ENCODE peak calls at places on chromosomes 13 and 19, in eight cellular contexts. P is upper lobe of right lung; K is thoracic aorta; A is thyroid gland; M is CD4-positive, alpha-beta T cell; S is Peyer's patch; I is cardiac fibroblast; B is A673. X is an unnamed sample.

GRCh38 chr19:5035105-5035761 is 66.3 kb downstream of the KDM4B start:
- DNase-seq in P (no peak), K (no peak), A (no peak), M (no peak), S (no peak), I (no peak), B (no peak), X (no peak)

GRCh38 chr13:109667754-109668360 is 118.5 kb downstream of the IRS2 start:
- DNase-seq in P (no peak), K (no peak), A (no peak), M (no peak), S (no peak), I (no peak), B (peak; percentile 97), X (peak; percentile 38)

GRCh38 chr13:109572389-109572788 is 214.0 kb downstream of the IRS2 start:
- DNase-seq in P (no peak), K (no peak), A (no peak), M (no peak), S (no peak), I (no peak), B (no peak), X (no peak)

GRCh38 chr19:14361824-14362223 is 19.4 kb upstream of the ADGRE5 start:
- DNase-seq in P (no peak), K (no peak), A (no peak), M (no peak), S (no peak), I (peak; percentile 65), B (peak; percentile 71), X (no peak)

GRCh38 chr13:112510002-112510780 is 77.8 kb downstream of the TUBGCP3 start:
- DNase-seq in P (no peak), K (no peak), A (peak; percentile 40), M (no peak), S (no peak), I (peak; percentile 66), B (peak; percentile 65), X (no peak)

GRCh38 chr19:32104465-32105235 is 240.8 kb upstream of the ZNF507 start:
- DNase-seq in P (no peak), K (no peak), A (no peak), M (no peak), S (no peak), I (no peak), B (peak; percentile 72), X (peak; percentile 51)

GRCh38 chr13:28584873-28585317 is 74.0 kb upstream of the POMP start:
- DNase-seq in P (no peak), K (no peak), A (no peak), M (no peak), S (no peak), I (peak; percentile 15), B (no peak), X (no peak)

GRCh38 chr13:26456578-26457119 is 100.8 kb upstream of the WASF3 start:
- DNase-seq in P (no peak), K (no peak), A (no peak), M (no peak), S (no peak), I (no peak), B (no peak), X (no peak)

GRCh38 chr19:27890206-27890605 is 1322.7 kb downstream of the UQCRFS1 start:
- DNase-seq in P (no peak), K (no peak), A (no peak), M (no peak), S (no peak), I (no peak), B (no peak), X (no peak)

GRCh38 chr13:40666905-40667621 is 622 bp upstream of the FOXO1 start:
- DNase-seq in P (peak; percentile 89), K (no peak), A (peak; percentile 46), M (no peak), S (peak; percentile 67), I (no peak), B (no peak), X (no peak)

GRCh38 chr13:41827507-41828213 is 133.2 kb downstream of the VWA8 start:
- DNase-seq in P (no peak), K (peak; percentile 7), A (no peak), M (no peak), S (no peak), I (peak; percentile 90), B (peak; percentile 52), X (peak; percentile 54)

GRCh38 chr19:35249146-35249847 is 495 bp downstream of the LSR start:
- DNase-seq in P (peak; percentile 63), K (no peak), A (no peak), M (no peak), S (no peak), I (no peak), B (no peak), X (peak; percentile 27)

GRCh38 chr13:23709521-23709920 is 139.3 kb downstream of the TNFRSF19 start:
- DNase-seq in P (no peak), K (no peak), A (no peak), M (no peak), S (no peak), I (peak; percentile 24), B (no peak), X (no peak)

GRCh38 chr19:31269425-31270127 is 79.7 kb downstream of the TSHZ3 start:
- DNase-seq in P (no peak), K (no peak), A (no peak), M (no peak), S (no peak), I (no peak), B (no peak), X (no peak)

GRCh38 chr13:28440774-28441532 is 54.0 kb downstream of the FLT1 start:
- DNase-seq in P (no peak), K (no peak), A (no peak), M (no peak), S (no peak), I (no peak), B (no peak), X (peak; percentile 32)

GRCh38 chr13:98313023-98313937 is 136.2 kb upstream of the RNF113B start:
- DNase-seq in P (no peak), K (no peak), A (no peak), M (no peak), S (no peak), I (no peak), B (no peak), X (no peak)

GRCh38 chr19:23823952-23824389 is 65.3 kb upstream of the ZNF681 start:
- DNase-seq in P (no peak), K (no peak), A (no peak), M (no peak), S (no peak), I (no peak), B (peak; percentile 0), X (no peak)
- TF ChIP-seq CTCF in P (no peak), K (no peak), A (no peak), M (no peak), S (no peak), I (peak; percentile 14), B (no peak), X (peak; percentile 45)

DNA sequence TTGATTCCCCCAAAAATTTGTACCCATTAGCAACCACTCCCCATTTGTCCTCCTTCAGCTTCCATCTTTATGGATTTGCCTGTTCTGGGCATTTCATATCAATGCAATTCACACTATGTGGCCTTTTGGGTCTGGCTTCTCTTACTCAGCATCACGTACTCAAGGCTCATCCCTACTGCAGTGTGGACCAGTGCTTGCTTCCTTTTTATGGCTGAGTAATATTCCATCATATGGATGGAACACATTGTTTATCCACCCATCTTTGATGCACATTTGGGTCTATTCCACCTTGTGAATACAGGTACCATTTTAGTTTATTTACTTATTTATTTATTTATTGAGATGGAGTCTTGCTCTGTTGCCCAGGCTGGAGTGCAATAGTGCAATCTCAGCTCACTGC is 12.5 kb upstream of the PIK3R2 start:
- DNase-seq in P (no peak), K (no peak), A (no peak), M (no peak), S (no peak), I (no peak), B (no peak), X (no peak)
- TF ChIP-seq CTCF in P (no peak), K (no peak), A (no peak), M (no peak), S (no peak), I (no peak), B (no peak), X (no peak)

DNA sequence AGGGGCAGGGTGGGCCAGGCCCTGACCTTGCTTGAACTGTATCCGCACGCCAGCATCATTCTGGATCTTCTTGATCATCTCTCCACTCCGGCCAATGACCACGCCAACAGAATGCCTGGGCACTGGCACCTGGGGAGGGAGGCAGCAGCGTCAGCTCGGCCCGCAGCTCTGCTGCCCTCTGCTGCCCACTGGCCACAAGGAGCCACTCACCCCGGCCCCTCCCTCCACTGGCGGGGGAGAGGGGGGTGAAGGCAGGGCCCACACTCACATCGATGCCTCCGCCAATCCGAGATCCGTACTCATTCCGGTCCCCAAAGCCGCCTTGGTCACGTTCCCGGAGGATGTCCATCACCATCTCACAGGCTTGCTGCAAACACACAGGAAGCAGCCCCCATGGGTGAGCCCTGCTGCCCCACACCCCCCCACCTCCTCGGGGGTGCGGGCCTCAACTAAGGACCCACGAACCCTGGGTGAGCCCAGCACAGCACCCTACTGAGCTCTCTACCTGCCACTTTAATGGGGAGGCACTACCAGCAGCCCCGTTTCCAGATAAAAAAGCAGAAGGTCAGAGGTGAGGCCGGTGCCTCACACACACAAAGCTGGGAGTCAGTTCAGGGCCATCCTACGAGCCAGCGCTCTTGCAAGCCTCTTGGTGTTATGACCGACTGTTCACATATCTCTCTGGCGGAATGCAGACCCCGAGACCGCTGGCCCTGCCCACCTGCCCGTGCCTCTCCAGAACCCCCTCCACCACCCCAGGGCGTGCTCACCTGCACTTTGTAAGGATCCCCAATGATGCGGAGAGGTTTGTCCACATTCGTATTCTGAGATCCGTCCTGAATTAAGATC is 6.7 kb downstream of the KHSRP start:
- DNase-seq in P (no peak), K (no peak), A (peak; percentile 20), M (no peak), S (no peak), I (peak; percentile 46), B (no peak), X (no peak)
- TF ChIP-seq CTCF in P (peak; percentile 31), K (no peak), A (no peak), M (no peak), S (peak; percentile 35), I (peak; percentile 42), B (no peak), X (peak; percentile 46)

GRCh38 chr19:3248728-3249315 is 24.4 kb downstream of the CELF5 start:
- DNase-seq in P (no peak), K (no peak), A (no peak), M (no peak), S (no peak), I (no peak), B (peak; percentile 75), X (no peak)
- TF ChIP-seq CTCF in P (no peak), K (no peak), A (no peak), M (no peak), S (no peak), I (no peak), B (no peak), X (no peak)

DNA sequence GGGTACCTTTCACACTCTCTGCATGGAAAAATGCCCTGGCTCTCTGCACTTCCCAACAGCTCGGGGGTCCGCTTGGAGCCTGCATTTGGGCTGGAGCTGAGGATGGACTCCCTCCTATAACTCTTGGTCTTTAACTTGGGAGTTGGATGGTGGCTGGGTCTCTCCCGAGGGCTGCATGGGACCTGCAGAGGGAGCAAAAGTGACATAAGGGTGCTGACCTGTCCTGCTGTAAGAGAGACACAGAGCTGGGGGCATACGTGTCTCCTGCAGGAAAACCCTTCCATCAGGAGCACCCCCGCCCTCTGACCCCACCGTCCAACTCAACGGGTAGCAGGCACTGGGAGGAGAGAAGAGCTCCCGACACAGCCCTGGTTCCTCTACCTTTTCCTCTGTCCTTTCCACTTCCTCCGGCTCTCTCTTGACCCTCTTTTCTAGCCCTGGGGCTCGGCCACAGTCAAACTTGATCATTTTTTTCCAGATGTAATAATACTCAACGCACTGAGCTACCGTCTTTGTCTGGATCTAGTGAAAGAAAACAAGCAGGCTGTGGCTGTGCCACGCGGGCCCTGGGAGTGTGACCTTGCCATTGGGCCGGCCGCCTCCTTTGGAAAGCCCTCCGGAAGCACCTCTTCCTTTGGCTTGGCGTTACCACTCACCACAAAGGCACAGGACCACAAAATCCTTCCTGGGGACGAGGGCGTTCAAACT is 6.8 kb upstream of the NAPA start:
- DNase-seq in P (no peak), K (no peak), A (no peak), M (no peak), S (no peak), I (no peak), B (no peak), X (no peak)
- TF ChIP-seq CTCF in P (no peak), K (no peak), A (no peak), M (no peak), S (no peak), I (no peak), B (no peak), X (no peak)

X was measured in foreskin keratinocyte.